ENCODE peak calls at places on chromosomes 16 and 17, in four cellular contexts. W is neural progenitor cell, U is mucosa of descending colon, B is midbrain. H is an unnamed sample.

GRCh38 chr16:69179255-69180010 is 7.5 kb upstream of the SNTB2 start:
- DNase-seq in W (no peak), U (peak), B (peak), H (peak)

GRCh38 chr17:81854974-81855774 is 5.2 kb downstream of the P4HB start:
- DNase-seq in W (no peak), U (no peak), B (no peak), H (no peak)

GRCh38 chr17:2222901-2223616 is 80.5 kb downstream of the SMG6 start:
- DNase-seq in W (peak), U (no peak), B (no peak), H (no peak)

GRCh38 chr17:57888311-57889216 is 38.7 kb upstream of the MRPS23 start:
- DNase-seq in W (no peak), U (peak), B (no peak), H (no peak)

GRCh38 chr16:21644674-21645073 is 7.7 kb downstream of the IGSF6 start:
- DNase-seq in W (no peak), U (no peak), B (no peak), H (no peak)

GRCh38 chr17:75511610-75512575 is 3.4 kb downstream of the CASKIN2 start:
- DNase-seq in W (no peak), U (no peak), B (no peak), H (no peak)

GRCh38 chr16:726438-727290 is at the start of the genes CCDC78 and HAGHL:
- DNase-seq in W (peak), U (peak), B (peak), H (peak)

GRCh38 chr16:29107299-29107698 is 122.4 kb downstream of the LAT start:
- DNase-seq in W (peak), U (peak), B (no peak), H (no peak)

GRCh38 chr17:58679263-58680037 is 12.4 kb downstream of the TEX14 start:
- DNase-seq in W (no peak), U (no peak), B (no peak), H (no peak)

GRCh38 chr16:16064874-16065384 is 115.5 kb downstream of the ABCC1 start:
- DNase-seq in W (no peak), U (no peak), B (no peak), H (no peak)

GRCh38 chr16:84247844-84248243 is 8.0 kb upstream of the KCNG4 start:
- DNase-seq in W (no peak), U (no peak), B (no peak), H (no peak)

GRCh38 chr16:89072216-89073130 is 21.2 kb upstream of the ACSF3 start:
- DNase-seq in W (no peak), U (no peak), B (no peak), H (no peak)

GRCh38 chr16:81748476-81749198 is 30.5 kb upstream of the PLCG2 start:
- DNase-seq in W (no peak), U (no peak), B (no peak), H (peak)

GRCh38 chr17:55609737-55610201 is 98.5 kb upstream of the SMIM36 start:
- DNase-seq in W (no peak), U (no peak), B (no peak), H (no peak)

GRCh38 chr17:83173997-83174858 is 94.8 kb downstream of the METRNL start:
- DNase-seq in W (peak), U (peak), B (no peak), H (no peak)

H was measured in GF-D8.